ENCODE peak calls at places on chromosomes 6 and 20, in ten cellular contexts. Q is stomach; E is IMR-90; G is CD8-positive, alpha-beta memory T cell; Y is body of pancreas; M is fibroblast of lung; S is heart left ventricle; I is GM12878; H is colonic mucosa; W is A673. C is an unnamed sample.
A peak's percentile ranks its signal among the peaks of the same experiment; 100 is the strongest.

GRCh38 chr6:1911476-1911875 is 301.8 kb downstream of the FOXC1 start:
- DNase-seq in Q (no peak), E (no peak), G (no peak), Y (no peak), M (peak; percentile 29), S (no peak), I (no peak), H (no peak), W (peak; percentile 12), C (no peak)

GRCh38 chr6:15433517-15433874 is 187.6 kb downstream of the JARID2 start:
- DNase-seq in Q (no peak), E (no peak), G (no peak), Y (no peak), M (no peak), S (no peak), I (no peak), H (no peak), W (no peak), C (no peak)

GRCh38 chr6:2739335-2739734 is 11.4 kb downstream of the MYLK4 start:
- DNase-seq in Q (no peak), E (peak; percentile 90), G (no peak), Y (no peak), M (peak; percentile 78), S (no peak), I (no peak), H (no peak), W (peak; percentile 22), C (peak; percentile 72)

GRCh38 chr20:32626859-32627636 is 41.9 kb upstream of the NOL4L start:
- DNase-seq in Q (peak; percentile 61), E (no peak), G (no peak), Y (peak; percentile 63), M (no peak), S (no peak), I (no peak), H (no peak), W (no peak), C (no peak)

GRCh38 chr20:63002511-63002910 is 4.3 kb downstream of the BHLHE23 start:
- DNase-seq in Q (no peak), E (no peak), G (no peak), Y (no peak), M (no peak), S (no peak), I (no peak), H (no peak), W (no peak), C (no peak)

GRCh38 chr20:47062226-47062880 is 167.7 kb downstream of the EYA2 start:
- DNase-seq in Q (no peak), E (no peak), G (no peak), Y (no peak), M (no peak), S (no peak), I (no peak), H (no peak), W (no peak), C (no peak)

GRCh38 chr6:101281266-101281665 is 112.2 kb upstream of the GRIK2 start:
- DNase-seq in Q (no peak), E (no peak), G (no peak), Y (no peak), M (no peak), S (no peak), I (no peak), H (no peak), W (no peak), C (no peak)

GRCh38 chr6:30564114-30564513 is 7.0 kb downstream of the PRR3 start:
- DNase-seq in Q (no peak), E (no peak), G (no peak), Y (no peak), M (no peak), S (no peak), I (no peak), H (no peak), W (no peak), C (no peak)

DNA sequence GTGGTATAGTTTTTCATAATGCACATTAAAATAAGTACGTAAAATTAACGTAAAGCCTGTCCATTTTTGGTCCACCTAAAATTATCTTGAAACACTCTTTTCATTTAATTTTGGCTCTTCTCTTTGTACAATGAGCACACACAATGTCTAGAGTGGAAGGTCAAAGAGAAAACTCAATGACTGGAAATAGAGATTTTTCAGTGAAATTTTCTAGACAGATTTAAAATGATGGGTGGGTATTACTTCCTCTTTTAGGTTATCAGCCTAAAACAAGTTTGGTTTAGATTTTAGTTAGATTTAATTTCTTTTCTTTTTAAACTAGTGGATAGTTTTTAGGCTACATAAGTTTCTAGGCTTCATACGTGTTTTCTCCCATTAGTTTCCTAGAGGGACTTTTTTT is 24.9 kb downstream of the DSE start:
- DNase-seq in Q (no peak), E (no peak), G (no peak), Y (no peak), M (no peak), S (no peak), I (no peak), H (no peak), W (no peak), C (no peak)
- H3K36me3 ChIP-seq in Q (no peaks in the 10 kb centered on the region), E (peaks cover 5% of the 10 kb centered on the region), G (no peaks in the 10 kb centered on the region), Y (no peaks in the 10 kb centered on the region), M (peaks cover 3% of the 10 kb centered on the region), S (no peaks in the 10 kb centered on the region), I (no peaks in the 10 kb centered on the region), H (no peaks in the 10 kb centered on the region), W (no peaks in the 10 kb centered on the region), C (peaks cover 5% of the 10 kb centered on the region)

GRCh38 chr6:132513821-132514545 is 1.1 kb upstream of the STX7 start:
- DNase-seq in Q (no peak), E (no peak), G (no peak), Y (no peak), M (no peak), S (no peak), I (no peak), H (no peak), W (no peak), C (no peak)

GRCh38 chr6:132512638-132513632 is at the start of gene STX7:
- DNase-seq in Q (peak; percentile 90), E (peak; percentile 81), G (peak; percentile 77), Y (peak; percentile 88), M (peak; percentile 84), S (peak; percentile 93), I (peak; percentile 48), H (peak; percentile 94), W (peak; percentile 94), C (peak; percentile 91)

GRCh38 chr6:132512342-132512637 is 626 bp downstream of the STX7 start:
- DNase-seq in Q (no peak), E (no peak), G (no peak), Y (no peak), M (no peak), S (no peak), I (no peak), H (no peak), W (no peak), C (no peak)

GRCh38 chr6:132511836-132512230 is 1.1 kb downstream of the STX7 start:
- DNase-seq in Q (no peak), E (no peak), G (no peak), Y (no peak), M (no peak), S (no peak), I (no peak), H (no peak), W (no peak), C (no peak)

GRCh38 chr6:132511159-132511835 is 1.6 kb downstream of the STX7 start:
- DNase-seq in Q (no peak), E (no peak), G (no peak), Y (no peak), M (peak; percentile 57), S (no peak), I (no peak), H (peak; percentile 32), W (no peak), C (no peak)
- H3K4me3 ChIP-seq in Q (peak overlapping the region; percentile 96), E (peak overlapping the region; percentile 1), G (no peak overlapping the region), Y (no peak overlapping the region), M (peak overlapping the region; percentile 89), S (peak overlapping the region; percentile 66), I (peak overlapping the region; percentile 61), H (peak overlapping the region; percentile 93), W (no peak overlapping the region), C (no peak overlapping the region)

GRCh38 chr6:36442083-36442670 is 477 bp downstream of the PXT1 start:
- DNase-seq in Q (no peak), E (no peak), G (no peak), Y (no peak), M (no peak), S (no peak), I (no peak), H (peak; percentile 29), W (no peak), C (no peak)

GRCh38 chr6:36443951-36444428 is 1.2 kb downstream of the KCTD20 start:
- DNase-seq in Q (no peak), E (peak; percentile 31), G (no peak), Y (no peak), M (peak; percentile 15), S (no peak), I (no peak), H (peak; percentile 39), W (peak; percentile 32), C (no peak)

GRCh38 chr6:36442671-36443497 is at the start of the genes KCTD20 and PXT1:
- DNase-seq in Q (peak; percentile 90), E (peak; percentile 88), G (peak; percentile 76), Y (peak; percentile 88), M (peak; percentile 90), S (peak; percentile 93), I (peak; percentile 48), H (peak; percentile 89), W (peak; percentile 95), C (peak; percentile 82)

GRCh38 chr6:36443498-36443844 is 671 bp downstream of the KCTD20 start:
- DNase-seq in Q (no peak), E (no peak), G (no peak), Y (no peak), M (peak; percentile 42), S (no peak), I (no peak), H (no peak), W (no peak), C (no peak)

DNA sequence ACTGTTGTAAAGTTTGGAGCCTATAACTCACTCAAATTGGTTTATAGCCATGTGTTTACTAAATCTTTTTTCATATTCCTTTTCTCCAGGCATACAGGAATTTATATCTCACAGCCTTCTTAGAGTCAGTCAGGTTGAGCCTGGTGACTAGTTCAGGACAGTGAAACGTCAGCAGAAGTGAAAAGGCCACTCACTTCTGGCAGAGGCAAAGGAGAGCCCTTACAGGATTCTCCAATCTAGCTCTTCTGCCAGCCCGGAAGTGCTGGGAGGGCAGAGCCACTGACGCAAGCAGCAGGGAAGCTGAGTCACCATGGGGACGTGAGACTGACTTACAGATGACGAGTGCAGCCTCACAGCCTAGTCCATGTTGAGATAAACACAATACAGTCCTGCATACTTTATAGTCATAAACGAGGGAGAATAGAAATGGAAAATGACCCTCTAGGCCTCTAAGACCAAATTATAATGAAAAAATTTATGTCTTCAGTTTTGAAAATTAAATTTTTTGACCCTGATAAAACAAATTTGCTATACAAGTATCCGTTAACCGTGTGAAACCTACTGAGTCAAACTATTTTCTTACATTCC is 1.3 kb downstream of the PXT1 start:
- DNase-seq in Q (peak; percentile 91), E (peak; percentile 100), G (peak; percentile 71), Y (peak; percentile 94), M (peak; percentile 100), S (peak; percentile 98), I (peak; percentile 83), H (peak; percentile 95), W (peak; percentile 97), C (peak; percentile 98)
- H3K27ac ChIP-seq in Q (peak overlapping the region; percentile 80), E (peak overlapping the region; percentile 41), G (peak overlapping the region; percentile 97), Y (peak overlapping the region; percentile 96), M (peak overlapping the region; percentile 97), S (peak overlapping the region; percentile 98), I (peak overlapping the region; percentile 95), H (peak overlapping the region; percentile 98), W (peak overlapping the region; percentile 95), C (peak overlapping the region; percentile 78)

DNA sequence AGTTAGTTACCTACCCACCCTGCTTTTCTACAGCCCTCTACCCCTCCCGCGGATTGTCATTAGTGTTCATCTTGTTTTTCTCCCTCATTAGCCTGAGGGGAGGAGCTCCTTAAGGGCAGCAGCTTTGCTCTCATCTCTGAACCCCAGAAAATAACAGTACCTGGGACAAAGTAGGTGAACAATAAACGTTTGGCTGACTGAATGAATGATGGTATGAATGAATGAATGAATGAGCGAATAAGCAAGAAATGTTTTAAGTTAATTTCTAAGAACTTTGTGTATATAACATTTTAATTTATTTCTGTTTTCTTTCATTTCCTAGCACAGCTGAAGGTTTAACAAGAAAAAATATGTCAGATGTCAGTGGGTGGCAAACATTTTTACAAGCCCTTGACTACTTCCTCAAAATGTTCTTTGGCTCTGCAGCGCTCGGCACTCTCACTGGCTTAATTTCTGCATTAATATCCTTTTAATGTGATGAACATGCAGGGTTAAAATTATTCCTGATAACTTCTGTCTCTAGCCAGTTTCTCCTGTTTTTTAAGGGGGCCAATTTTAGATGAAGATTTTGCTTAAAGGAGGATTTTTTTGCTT is 50.1 kb downstream of the SLC9A8 start:
- DNase-seq in Q (no peak), E (no peak), G (no peak), Y (no peak), M (no peak), S (no peak), I (no peak), H (no peak), W (no peak), C (no peak)
- H3K36me3 ChIP-seq in Q (peaks cover 7% of the 10 kb centered on the region), E (peaks cover 17% of the 10 kb centered on the region), G (peaks cover 19% of the 10 kb centered on the region), Y (no peaks in the 10 kb centered on the region), M (no peaks in the 10 kb centered on the region), S (peaks cover 7% of the 10 kb centered on the region), I (peaks cover 8% of the 10 kb centered on the region), H (peaks cover 3% of the 10 kb centered on the region), W (peaks cover 5% of the 10 kb centered on the region), C (peaks cover 12% of the 10 kb centered on the region)